ENCODE peak calls at places on chromosomes 2 and 18, in nine cellular contexts. E is fibroblast of mammary gland, V is brain microvascular endothelial cell, I is lung, M is IMR-90, N is cardiac fibroblast, J is kidney epithelial cell, Q is pancreas, O is Calu3. H is an unnamed sample.

GRCh38 chr2:186889291-186889886 is 40.4 kb upstream of the ZSWIM2 start:
- DNase-seq in M (no peak), V (no peak), E (peak), J (no peak), Q (no peak), O (no peak), N (peak), I (no peak), H (no peak)

GRCh38 chr2:120334068-120334467 is 11.9 kb upstream of the INHBB start:
- DNase-seq in V (no peak), I (no peak), N (no peak), O (no peak), M (no peak), J (no peak), Q (no peak), E (no peak), H (no peak)

GRCh38 chr2:26530696-26531095 is 52.8 kb upstream of the OTOF start:
- DNase-seq in M (peak), V (peak), J (no peak), Q (no peak), O (no peak), I (no peak), N (peak), E (peak), H (no peak)

GRCh38 chr18:24031318-24031717 is 16.8 kb downstream of the TTC39C start:
- DNase-seq in O (no peak), J (no peak), E (no peak), I (peak), V (no peak), Q (no peak), M (no peak), N (no peak), H (no peak)

GRCh38 chr2:121104721-121105141 is 180.3 kb downstream of the TFCP2L1 start:
- DNase-seq in I (no peak), M (peak), Q (no peak), E (peak), N (peak), V (no peak), J (no peak), O (no peak), H (no peak)

GRCh38 chr2:241017228-241017940 is 19.0 kb downstream of the SNED1 start:
- DNase-seq in N (no peak), M (no peak), I (no peak), Q (no peak), J (no peak), O (no peak), E (no peak), V (no peak), H (no peak)

GRCh38 chr2:234840336-234840735 is 111.5 kb upstream of the SH3BP4 start:
- DNase-seq in O (peak), M (peak), E (peak), J (peak), V (peak), Q (no peak), I (no peak), N (peak), H (no peak)

GRCh38 chr2:68789603-68790002 is 55.0 kb downstream of the ARHGAP25 start:
- DNase-seq in V (no peak), O (no peak), N (no peak), J (no peak), M (no peak), E (no peak), I (no peak), Q (no peak), H (no peak)

GRCh38 chr2:215828528-215829184 is 184.7 kb downstream of the MREG start:
- DNase-seq in I (peak), M (peak), O (peak), Q (peak), V (peak), E (peak), N (peak), J (no peak), H (no peak)

GRCh38 chr2:70583091-70583490 is 29.5 kb upstream of the TGFA start:
- DNase-seq in N (no peak), E (no peak), O (no peak), I (no peak), J (no peak), V (no peak), Q (no peak), M (no peak), H (no peak)

GRCh38 chr2:14558382-14558919 is 74.1 kb upstream of the LRATD1 start:
- DNase-seq in O (no peak), N (no peak), Q (no peak), I (no peak), J (no peak), V (no peak), E (peak), M (no peak), H (no peak)

GRCh38 chr2:131154647-131155046 is 49.5 kb downstream of the PLEKHB2 start:
- DNase-seq in V (no peak), I (peak), N (no peak), Q (no peak), O (no peak), J (no peak), M (no peak), E (no peak), H (no peak)

GRCh38 chr2:127649684-127650040 is 3.7 kb downstream of the GPR17 start:
- DNase-seq in Q (peak), O (peak), N (peak), I (peak), J (peak), V (peak), E (peak), M (peak), H (peak)

GRCh38 chr18:58505181-58505580 is 123.7 kb downstream of the ALPK2 start:
- DNase-seq in J (no peak), Q (no peak), E (no peak), I (no peak), M (no peak), O (no peak), N (no peak), V (no peak), H (no peak)

GRCh38 chr18:44700652-44701051 is 20.0 kb downstream of the SETBP1 start:
- DNase-seq in Q (no peak), J (no peak), V (peak), N (peak), O (no peak), E (peak), M (no peak), I (no peak), H (no peak)

GRCh38 chr2:207528980-207529329 is 807 bp upstream of the CREB1 start:
- DNase-seq in V (no peak), O (peak), Q (no peak), N (peak), J (no peak), E (peak), I (no peak), M (no peak), H (no peak)

GRCh38 chr2:193584522-193584938 is 1389.8 kb upstream of the TMEFF2 start:
- DNase-seq in N (peak), J (peak), M (peak), E (peak), O (peak), Q (no peak), I (no peak), V (peak), H (no peak)

GRCh38 chr2:9002637-9003365 is 683 bp downstream of the MBOAT2 start:
- DNase-seq in E (no peak), N (peak), I (no peak), Q (no peak), O (peak), M (no peak), J (no peak), V (no peak), H (no peak)

GRCh38 chr2:74567862-74568261 is 13.3 kb downstream of the DOK1 start:
- DNase-seq in M (peak), O (no peak), J (no peak), E (peak), Q (no peak), I (no peak), N (peak), V (peak), H (no peak)

GRCh38 chr18:70288851-70289328 is at the start of gene SOCS6:
- DNase-seq in J (no peak), V (no peak), Q (peak), E (peak), N (peak), I (peak), M (peak), O (peak), H (no peak)

GRCh38 chr2:9998916-9999654 is 44.3 kb upstream of the KLF11 start:
- DNase-seq in E (no peak), O (no peak), M (no peak), Q (no peak), V (no peak), J (no peak), I (no peak), N (no peak), H (no peak)

GRCh38 chr18:39260565-39260964 is 1695.0 kb upstream of the CELF4 start:
- DNase-seq in E (no peak), V (no peak), O (no peak), I (no peak), M (no peak), Q (no peak), J (no peak), N (no peak), H (no peak)

GRCh38 chr18:33839452-33840225 is 261.6 kb downstream of the ASXL3 start:
- DNase-seq in J (no peak), M (peak), V (peak), Q (no peak), E (peak), I (no peak), O (peak), N (peak), H (no peak)

GRCh38 chr18:32177530-32177929 is 12.3 kb upstream of the MEP1B start:
- DNase-seq in Q (no peak), O (no peak), N (no peak), J (no peak), V (no peak), E (no peak), I (no peak), M (no peak), H (no peak)

GRCh38 chr18:51721388-51721787 is 523.9 kb upstream of the MEX3C start:
- DNase-seq in J (no peak), Q (no peak), V (no peak), E (no peak), I (no peak), N (no peak), M (no peak), O (no peak), H (no peak)

GRCh38 chr18:67266591-67267237 is 249.8 kb downstream of the DSEL start:
- DNase-seq in V (peak), N (peak), I (no peak), E (peak), J (peak), M (peak), O (no peak), Q (no peak), H (no peak)

GRCh38 chr2:156021326-156022040 is 311.0 kb downstream of the NR4A2 start:
- DNase-seq in I (no peak), J (no peak), M (no peak), V (no peak), Q (no peak), E (no peak), N (no peak), O (peak), H (no peak)

GRCh38 chr2:181008418-181008817 is 28.0 kb downstream of the UBE2E3 start:
- DNase-seq in I (no peak), E (no peak), M (peak), O (no peak), J (no peak), Q (no peak), N (peak), V (peak), H (no peak)

DNA sequence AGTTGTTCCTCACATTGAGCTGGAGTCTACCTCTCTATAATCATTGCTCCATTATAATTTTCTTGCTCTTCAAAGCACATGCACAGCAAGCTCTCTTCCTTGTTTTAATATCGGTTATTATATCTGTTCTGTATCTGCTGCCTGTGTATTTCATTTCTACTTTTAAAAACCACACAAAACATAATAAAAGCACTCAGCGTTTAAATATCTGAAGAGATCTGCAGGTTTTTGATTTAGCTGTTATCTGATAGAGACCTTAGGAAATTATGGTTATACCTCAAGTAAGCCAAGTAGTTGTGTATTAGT is 49.0 kb downstream of the SERPINB7 start:
- DNase-seq in I (no peak), Q (no peak), O (no peak), M (no peak), N (no peak), E (no peak), J (no peak), V (no peak), H (no peak)
- TF ChIP-seq CTCF in I (no peak), Q (no peak), O (no peak), M (no peak), N (no peak), E (no peak), J (no peak), V (no peak), H (no peak)

GRCh38 chr2:1976725-1977416 is 232.6 kb upstream of the PXDN start:
- DNase-seq in N (peak), O (no peak), J (no peak), I (no peak), M (no peak), E (peak), V (no peak), Q (no peak), H (no peak)

GRCh38 chr2:1974391-1974790 is 230.1 kb upstream of the PXDN start:
- DNase-seq in E (peak), Q (no peak), N (peak), M (no peak), O (no peak), I (no peak), V (peak), J (no peak), H (no peak)

GRCh38 chr2:1975060-1975459 is 230.7 kb upstream of the PXDN start:
- DNase-seq in J (no peak), V (no peak), M (no peak), I (no peak), Q (no peak), O (no peak), E (no peak), N (no peak), H (no peak)

GRCh38 chr2:1977655-1978054 is 233.3 kb upstream of the PXDN start:
- DNase-seq in J (no peak), Q (no peak), V (no peak), E (no peak), O (no peak), N (no peak), I (no peak), M (no peak), H (no peak)

GRCh38 chr2:1976112-1976511 is 231.8 kb upstream of the PXDN start:
- DNase-seq in N (no peak), M (no peak), Q (no peak), O (no peak), J (no peak), I (no peak), V (no peak), E (no peak), H (no peak)
- TF ChIP-seq CTCF in N (no peak), M (no peak), Q (no peak), O (no peak), J (no peak), I (no peak), V (no peak), E (no peak), H (no peak)

GRCh38 chr2:45332094-45332493 is 279.0 kb downstream of the SRBD1 start:
- DNase-seq in V (no peak), J (no peak), I (no peak), N (no peak), E (no peak), O (no peak), M (no peak), Q (no peak), H (no peak)

GRCh38 chr2:45330113-45330512 is 281.0 kb downstream of the SRBD1 start:
- DNase-seq in J (no peak), Q (no peak), M (no peak), N (no peak), O (no peak), V (no peak), I (no peak), E (no peak), H (no peak)

GRCh38 chr2:45331034-45331786 is 279.9 kb downstream of the SRBD1 start:
- DNase-seq in O (peak), E (peak), J (no peak), Q (peak), N (peak), M (no peak), V (no peak), I (peak), H (no peak)

GRCh38 chr2:45330617-45331016 is 280.4 kb downstream of the SRBD1 start:
- DNase-seq in J (peak), O (no peak), I (no peak), M (peak), Q (no peak), E (peak), V (no peak), N (peak), H (no peak)

DNA sequence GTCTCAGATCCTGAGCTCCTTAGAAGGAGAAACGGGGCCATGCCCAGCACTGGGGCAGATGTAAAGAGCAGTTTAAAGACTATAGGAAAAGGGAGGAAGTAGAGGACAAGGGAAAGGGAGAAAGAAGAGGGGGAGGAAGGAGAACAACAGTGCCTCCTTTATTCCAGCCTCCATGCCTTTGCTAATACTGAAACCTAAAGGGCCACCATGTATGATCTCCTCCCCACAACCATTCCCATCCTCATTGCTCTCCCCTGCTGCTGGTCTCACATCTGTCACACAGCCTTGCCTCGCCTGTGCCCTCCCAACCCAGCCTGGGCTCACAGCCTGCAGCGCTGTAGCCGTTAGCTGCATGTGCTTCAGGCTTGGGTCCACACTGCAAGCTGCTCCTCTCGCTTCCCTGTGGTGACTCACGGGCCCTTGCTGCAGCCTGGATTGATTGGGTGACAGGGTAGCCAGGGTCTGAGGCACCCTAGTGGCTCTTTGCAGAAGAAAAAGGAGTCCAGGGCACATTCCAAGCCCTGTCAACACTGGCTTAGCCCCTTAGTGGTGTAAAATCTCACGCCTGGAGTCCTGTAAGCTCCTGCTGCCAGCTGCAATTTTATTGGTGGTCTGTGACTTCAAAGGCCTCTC is 281.9 kb downstream of the SRBD1 start:
- DNase-seq in E (peak), M (peak), Q (no peak), O (peak), J (no peak), N (peak), I (no peak), V (peak), H (no peak)
- TF ChIP-seq CTCF in E (no peak), M (no peak), Q (no peak), O (no peak), J (no peak), N (no peak), I (no peak), V (peak), H (no peak)

GRCh38 chr2:168522446-168522845 is 66.4 kb downstream of the CERS6 start:
- DNase-seq in Q (no peak), O (no peak), E (no peak), M (no peak), J (no peak), I (no peak), V (no peak), N (no peak), H (no peak)
- TF ChIP-seq CTCF in Q (no peak), O (no peak), E (no peak), M (no peak), J (no peak), I (no peak), V (no peak), N (no peak), H (no peak)

GRCh38 chr2:1588994-1589611 is 155.2 kb downstream of the PXDN start:
- DNase-seq in Q (no peak), V (peak), N (no peak), M (peak), I (no peak), E (no peak), J (no peak), O (no peak), H (no peak)
- TF ChIP-seq CTCF in Q (no peak), V (peak), N (no peak), M (peak), I (no peak), E (no peak), J (no peak), O (no peak), H (no peak)

DNA sequence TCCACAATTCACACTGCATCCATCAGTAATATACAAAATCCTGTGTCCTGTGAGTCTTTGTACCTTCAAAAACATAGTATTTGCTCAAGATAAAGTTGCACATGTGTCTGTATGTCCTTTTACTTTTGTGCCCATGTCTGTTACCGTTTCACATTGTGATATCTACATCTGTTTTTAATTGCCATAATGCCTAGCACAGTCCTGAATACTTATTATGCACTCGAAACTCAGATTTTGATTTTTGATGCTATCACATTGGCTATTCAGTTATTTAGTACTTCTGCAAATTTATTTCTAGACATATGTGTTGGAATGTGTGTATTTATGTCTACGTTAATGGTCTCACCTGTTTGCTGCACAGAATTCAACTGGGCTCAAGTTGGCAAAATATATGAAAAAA is 452.8 kb upstream of the ZEB2 start:
- DNase-seq in N (no peak), J (no peak), O (no peak), I (no peak), E (no peak), Q (no peak), V (no peak), M (no peak), H (no peak)
- TF ChIP-seq CTCF in N (no peak), J (no peak), O (no peak), I (no peak), E (no peak), Q (no peak), V (no peak), M (no peak), H (no peak)

DNA sequence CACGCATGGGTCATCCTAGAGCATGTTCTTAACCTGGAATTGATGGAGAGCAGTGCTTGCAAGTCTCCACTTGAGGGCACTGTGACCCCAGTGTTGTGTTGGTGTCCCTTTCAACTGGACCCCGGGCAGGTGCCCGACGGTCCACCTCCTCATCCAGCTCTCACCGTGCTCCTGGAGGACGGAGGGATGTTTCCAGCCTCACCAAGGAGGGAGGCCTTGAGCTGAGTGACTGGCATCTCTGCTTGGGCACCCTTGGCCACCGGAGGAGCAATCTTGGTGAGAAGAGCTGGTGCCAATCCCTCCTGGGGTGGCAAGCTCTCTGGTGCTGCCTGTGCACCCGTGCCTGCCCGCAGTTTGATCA is 45.4 kb upstream of the ASB18 start:
- DNase-seq in I (no peak), N (peak), O (peak), E (peak), Q (no peak), V (no peak), M (no peak), J (no peak), H (no peak)
- TF ChIP-seq CTCF in I (no peak), N (no peak), O (peak), E (peak), Q (no peak), V (peak), M (peak), J (peak), H (no peak)

H was measured in omental fat pad.